ENCODE peak calls at places on chromosome 11, in nine cellular contexts. B is HCT116, P is transverse colon, Z is body of pancreas, X is lower leg skin, U is right lobe of liver, M is IMR-90, D is A549, Y is Peyer's patch. H is an unnamed sample.

GRCh38 chr11:67564230-67564629 is 19.4 kb upstream of the GSTP1 start:
- DNase-seq in B (no peak), P (no peak), Z (no peak), X (no peak), U (no peak), M (no peak), D (no peak), Y (no peak), H (no peak)

GRCh38 chr11:66725114-66725513 is 3.9 kb downstream of the SPTBN2 start:
- DNase-seq in B (no peak), P (no peak), Z (no peak), X (no peak), U (no peak), M (no peak), D (no peak), Y (no peak), H (no peak)

GRCh38 chr11:2940166-2940929 is 11.1 kb upstream of the PHLDA2 start:
- DNase-seq in B (peak), P (peak), Z (peak), X (no peak), U (peak), M (no peak), D (peak), Y (no peak), H (peak)

GRCh38 chr11:11856638-11857037 is 14.9 kb downstream of the USP47 start:
- DNase-seq in B (no peak), P (no peak), Z (no peak), X (no peak), U (no peak), M (no peak), D (no peak), Y (no peak), H (no peak)

GRCh38 chr11:118530180-118530682 is 761 bp upstream of the TMEM25 start:
- DNase-seq in B (no peak), P (peak), Z (peak), X (no peak), U (no peak), M (peak), D (no peak), Y (no peak), H (no peak)

GRCh38 chr11:96134622-96135021 is 208.4 kb downstream of the MAML2 start:
- DNase-seq in B (no peak), P (no peak), Z (no peak), X (no peak), U (no peak), M (peak), D (peak), Y (no peak), H (no peak)

GRCh38 chr11:94771951-94772350 is 3.8 kb downstream of the AMOTL1 start:
- DNase-seq in B (no peak), P (no peak), Z (no peak), X (no peak), U (no peak), M (no peak), D (no peak), Y (no peak), H (no peak)

GRCh38 chr11:35308157-35308556 is 111.2 kb downstream of the SLC1A2 start:
- DNase-seq in B (no peak), P (no peak), Z (no peak), X (no peak), U (no peak), M (no peak), D (no peak), Y (no peak), H (no peak)

GRCh38 chr11:122180435-122180834 is 64.4 kb upstream of the BLID start:
- DNase-seq in B (peak), P (no peak), Z (no peak), X (no peak), U (no peak), M (peak), D (peak), Y (no peak), H (no peak)

GRCh38 chr11:7600205-7600775 is 73.0 kb downstream of the CYB5R2 start:
- DNase-seq in B (peak), P (peak), Z (peak), X (peak), U (peak), M (peak), D (peak), Y (no peak), H (no peak)

GRCh38 chr11:6418199-6418957 is 516 bp downstream of the APBB1 start:
- DNase-seq in B (no peak), P (peak), Z (peak), X (no peak), U (no peak), M (no peak), D (no peak), Y (no peak), H (peak)

DNA sequence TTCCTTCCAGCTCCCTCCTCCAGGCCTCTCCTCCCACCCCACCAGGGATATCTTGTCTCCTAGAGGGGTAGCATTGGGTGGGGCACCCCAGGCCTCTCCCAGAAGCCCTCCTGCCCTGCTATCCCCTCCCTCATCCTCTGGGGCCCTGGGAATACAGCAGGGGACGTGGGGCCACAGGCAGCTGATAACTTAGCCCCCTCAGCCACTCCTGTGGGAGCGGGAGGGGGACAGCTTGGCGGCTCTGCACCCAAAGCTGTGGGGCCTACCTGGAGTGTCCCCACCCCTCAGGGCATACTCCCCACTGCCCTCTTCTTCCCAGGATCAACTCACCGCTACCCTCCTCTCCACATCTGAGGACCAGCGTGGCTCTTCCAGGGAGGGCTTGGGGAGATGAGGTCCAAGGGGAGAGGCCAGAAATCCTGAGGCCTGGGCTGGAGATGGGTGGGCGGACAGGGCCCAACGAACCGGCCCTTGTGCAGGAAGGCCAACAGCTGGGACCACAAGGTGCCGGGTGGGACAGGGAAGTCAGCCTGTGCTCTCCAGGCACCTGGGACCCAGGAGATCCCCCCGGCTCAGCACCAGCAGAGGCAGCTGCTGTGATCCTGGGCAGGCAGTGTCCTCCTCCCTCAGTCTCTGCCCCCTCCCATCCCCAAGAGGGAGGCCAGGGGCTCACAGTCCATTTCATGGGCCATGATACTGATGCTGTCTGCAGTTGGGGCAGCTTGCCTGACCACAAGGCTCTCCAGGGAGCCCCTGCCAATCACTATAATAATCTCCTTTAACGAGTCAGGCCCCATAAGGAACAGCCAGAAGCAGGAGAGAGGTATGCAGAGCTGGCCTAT is 23.2 kb downstream of the NEAT1 start:
- DNase-seq in B (no peak), P (no peak), Z (no peak), X (no peak), U (peak), M (peak), D (no peak), Y (peak), H (peak)
- TF ChIP-seq POLR2A in B (no peak), P (no peak), Z (peak), X (no peak), U (no peak), M (peak), D (no peak), Y (no peak), H (no peak)

GRCh38 chr11:19955660-19956059 is 204.6 kb downstream of the DBX1 start:
- DNase-seq in B (no peak), P (no peak), Z (no peak), X (no peak), U (no peak), M (no peak), D (no peak), Y (no peak), H (no peak)

GRCh38 chr11:19954899-19955298 is 205.4 kb downstream of the DBX1 start:
- DNase-seq in B (no peak), P (no peak), Z (peak), X (no peak), U (peak), M (no peak), D (peak), Y (no peak), H (no peak)

GRCh38 chr11:19953342-19953741 is 206.9 kb downstream of the DBX1 start:
- DNase-seq in B (no peak), P (no peak), Z (no peak), X (no peak), U (no peak), M (peak), D (peak), Y (no peak), H (no peak)

GRCh38 chr11:19952101-19952605 is 208.1 kb downstream of the DBX1 start:
- DNase-seq in B (no peak), P (no peak), Z (no peak), X (no peak), U (no peak), M (no peak), D (peak), Y (no peak), H (no peak)

DNA sequence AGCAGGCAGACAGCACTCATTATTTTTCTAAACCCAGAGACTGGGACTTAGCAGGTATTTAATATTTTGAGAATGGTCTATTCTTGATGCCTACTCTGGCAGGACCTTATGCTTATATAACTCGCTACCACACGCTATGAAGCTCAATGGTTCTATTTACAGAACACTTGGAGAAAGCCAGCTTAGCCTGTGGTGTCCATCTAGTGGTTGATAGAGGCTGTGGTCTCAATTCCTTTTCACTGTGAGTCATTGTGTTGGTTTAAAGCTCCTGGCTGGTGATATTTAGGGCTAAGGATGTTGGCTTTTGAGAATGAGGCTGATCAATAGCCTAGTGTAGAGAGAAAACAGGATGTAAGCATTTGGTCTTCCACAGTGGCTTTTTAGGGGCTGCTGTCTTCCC is 206.4 kb downstream of the DBX1 start:
- DNase-seq in B (peak), P (no peak), Z (peak), X (no peak), U (no peak), M (peak), D (peak), Y (no peak), H (peak)
- H3K4me3 ChIP-seq in B (no peak), P (no peak), Z (no peak), X (no peak), U (no peak), M (no peak), D (no peak), Y (no peak), H (no peak)

GRCh38 chr11:73762732-73763131 is 1.9 kb upstream of the RAB6A start:
- DNase-seq in B (no peak), P (no peak), Z (no peak), X (no peak), U (no peak), M (no peak), D (no peak), Y (no peak), H (no peak)

GRCh38 chr11:73761403-73761945 is 600 bp upstream of the RAB6A start:
- DNase-seq in B (no peak), P (peak), Z (no peak), X (no peak), U (no peak), M (no peak), D (no peak), Y (no peak), H (no peak)

GRCh38 chr11:73759520-73760065 is 1.3 kb downstream of the RAB6A start:
- DNase-seq in B (no peak), P (no peak), Z (no peak), X (no peak), U (no peak), M (peak), D (peak), Y (no peak), H (no peak)

GRCh38 chr11:73760066-73760679 is 701 bp downstream of the RAB6A start:
- DNase-seq in B (no peak), P (peak), Z (peak), X (peak), U (peak), M (peak), D (peak), Y (no peak), H (peak)

GRCh38 chr11:73760680-73761402 is at the start of gene RAB6A:
- DNase-seq in B (peak), P (peak), Z (peak), X (peak), U (peak), M (peak), D (peak), Y (peak), H (peak)
- TF ChIP-seq POLR2A in B (peak), P (peak), Z (peak), X (no peak), U (peak), M (peak), D (peak), Y (peak), H (peak)

GRCh38 chr11:123478352-123478986 is 48.4 kb downstream of the GRAMD1B start:
- DNase-seq in B (peak), P (peak), Z (peak), X (peak), U (no peak), M (peak), D (peak), Y (no peak), H (peak)
- H3K4me3 ChIP-seq in B (no peak), P (no peak), Z (no peak), X (no peak), U (no peak), M (no peak), D (no peak), Y (no peak), H (no peak)